ENCODE peak calls at places on chromosomes 13 and 19, in eight cellular contexts. C is endothelial cell, Q is neural crest cell, G is suprapubic skin, N is BJ, K is epithelial cell of esophagus, Z is HL-60, X is uterus. A is an unnamed sample.

GRCh38 chr19:36997152-36997842 is 80.9 kb upstream of the ZNF420 start:
- DNase-seq in C (no peak), Q (no peak), G (no peak), N (no peak), K (no peak), Z (no peak), X (no peak), A (no peak)

GRCh38 chr19:5578094-5578846 is 10.5 kb upstream of the TINCR start:
- DNase-seq in C (peak), Q (peak), G (no peak), N (no peak), K (peak), Z (peak), X (peak), A (peak)

GRCh38 chr13:113060557-113061270 is 44.9 kb upstream of the F7 start:
- DNase-seq in C (no peak), Q (no peak), G (peak), N (no peak), K (no peak), Z (no peak), X (no peak), A (no peak)

GRCh38 chr19:52219611-52220010 is 29.8 kb downstream of the PPP2R1A start:
- DNase-seq in C (no peak), Q (no peak), G (peak), N (no peak), K (no peak), Z (no peak), X (no peak), A (no peak)

GRCh38 chr19:677201-677600 is 1.0 kb downstream of the FSTL3 start:
- DNase-seq in C (no peak), Q (no peak), G (no peak), N (no peak), K (peak), Z (no peak), X (peak), A (no peak)

GRCh38 chr19:37007587-37008220 is 70.5 kb upstream of the ZNF420 start:
- DNase-seq in C (no peak), Q (no peak), G (no peak), N (no peak), K (no peak), Z (peak), X (no peak), A (no peak)

GRCh38 chr19:2278504-2279158 is 3.3 kb downstream of the PEAK3 start:
- DNase-seq in C (no peak), Q (no peak), G (no peak), N (no peak), K (no peak), Z (no peak), X (no peak), A (no peak)

GRCh38 chr13:110250258-110250891 is 56.6 kb downstream of the COL4A1 start:
- DNase-seq in C (no peak), Q (no peak), G (peak), N (peak), K (peak), Z (no peak), X (peak), A (no peak)

GRCh38 chr19:50205681-50206138 is 2.3 kb downstream of the MYH14 start:
- DNase-seq in C (no peak), Q (no peak), G (no peak), N (no peak), K (peak), Z (no peak), X (no peak), A (peak)

GRCh38 chr13:57724486-57725272 is 93.1 kb downstream of the PCDH17 start:
- DNase-seq in C (no peak), Q (no peak), G (no peak), N (no peak), K (no peak), Z (no peak), X (no peak), A (no peak)

GRCh38 chr13:79901336-79901735 is 420.4 kb downstream of the NDFIP2 start:
- DNase-seq in C (no peak), Q (no peak), G (no peak), N (no peak), K (peak), Z (peak), X (no peak), A (no peak)

DNA sequence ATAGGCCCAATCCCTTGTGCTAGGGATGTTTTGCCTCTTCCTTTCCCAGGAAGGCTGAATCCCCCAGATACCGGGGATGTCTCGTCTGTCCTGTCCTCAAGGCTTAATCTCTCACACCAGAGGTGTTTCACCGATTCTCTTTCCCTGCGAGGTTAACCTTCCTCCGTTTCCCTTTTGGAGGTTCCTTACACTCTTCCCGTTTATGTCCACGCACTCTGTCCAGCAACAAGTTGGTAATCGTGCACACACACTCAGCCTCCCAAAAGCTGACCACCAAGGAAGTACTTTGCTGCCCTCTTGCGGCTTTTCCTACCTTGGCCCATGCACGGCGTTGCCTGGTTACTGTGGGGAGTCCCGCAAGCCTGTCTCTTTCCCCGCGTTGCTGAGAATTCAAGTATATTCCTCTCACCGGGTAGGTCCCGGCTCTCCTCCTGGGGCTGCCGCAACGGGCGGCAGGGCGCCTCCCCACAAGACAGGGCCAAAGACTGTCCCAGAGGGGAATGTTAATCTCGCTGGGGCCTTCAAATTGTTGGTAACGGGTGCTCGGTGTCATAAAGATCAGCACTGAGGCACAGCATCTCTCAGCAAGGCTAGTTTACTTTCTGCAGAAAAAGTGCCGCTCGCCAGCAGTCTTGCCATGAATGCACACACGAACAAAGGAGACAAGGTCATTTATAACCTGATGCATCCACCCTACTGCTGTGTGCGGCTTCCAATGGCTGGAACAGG is 36.7 kb upstream of the CD177 start:
- DNase-seq in C (no peak), Q (peak), G (no peak), N (no peak), K (peak), Z (peak), X (no peak), A (no peak)
- TF ChIP-seq CTCF in C (no peak), Q (peak), G (no peak), N (peak), K (peak), Z (no peak), X (no peak), A (no peak)

GRCh38 chr19:12494260-12494860 is 9.7 kb upstream of the ZNF709 start:
- DNase-seq in C (no peak), Q (no peak), G (no peak), N (no peak), K (no peak), Z (no peak), X (no peak), A (no peak)

GRCh38 chr19:12497032-12497431 is 12.4 kb upstream of the ZNF709 start:
- DNase-seq in C (no peak), Q (no peak), G (no peak), N (no peak), K (no peak), Z (no peak), X (no peak), A (no peak)

GRCh38 chr19:12496480-12496879 is 11.9 kb upstream of the ZNF709 start:
- DNase-seq in C (no peak), Q (no peak), G (no peak), N (no peak), K (no peak), Z (no peak), X (no peak), A (no peak)

DNA sequence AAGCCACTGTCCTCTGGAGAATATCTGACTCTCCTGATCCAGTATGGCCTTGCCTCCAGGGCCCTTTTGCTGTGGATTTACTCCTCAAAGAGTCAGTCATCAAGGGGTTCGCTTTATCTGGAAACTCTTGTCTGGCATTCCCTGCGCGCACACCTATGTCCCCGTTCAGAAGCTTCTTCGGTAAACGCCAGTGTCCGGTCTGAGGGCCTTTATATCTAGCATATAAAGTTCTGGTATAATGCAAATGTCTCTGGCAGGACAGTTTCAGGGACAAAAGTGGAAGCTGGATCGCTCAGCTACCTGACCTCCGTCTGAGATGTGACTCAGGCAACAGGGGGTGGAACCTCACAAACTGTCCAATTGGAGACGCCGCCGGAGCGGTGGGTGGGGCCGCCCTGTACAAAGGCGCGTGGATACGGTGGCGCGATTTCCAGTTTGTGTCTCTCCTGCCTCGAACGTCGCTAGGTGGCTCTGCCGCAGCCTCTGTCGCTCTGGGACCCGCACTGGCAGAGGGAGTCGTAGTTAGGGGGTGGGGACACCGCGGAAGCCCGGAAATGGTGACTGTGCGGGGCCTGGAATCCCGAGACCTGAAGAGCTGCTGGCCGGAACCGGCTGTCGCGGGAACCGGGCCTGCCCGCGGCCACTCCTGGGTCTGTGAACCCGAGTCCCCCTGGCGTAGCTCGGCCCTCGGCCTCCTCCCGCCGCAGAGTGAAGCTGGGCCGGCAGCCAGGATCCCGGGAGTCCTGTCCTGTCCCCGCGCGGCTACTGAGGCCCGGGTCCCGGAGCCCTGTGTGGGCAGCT is 10.6 kb upstream of the ZNF709 start:
- DNase-seq in C (peak), Q (peak), G (peak), N (peak), K (peak), Z (peak), X (peak), A (peak)
- TF ChIP-seq CTCF in C (no peak), Q (peak), G (peak), N (peak), K (peak), Z (no peak), X (peak), A (peak)

GRCh38 chr19:13153627-13154240 is 3.5 kb downstream of the IER2 start:
- DNase-seq in C (peak), Q (no peak), G (no peak), N (no peak), K (no peak), Z (no peak), X (peak), A (peak)
- TF ChIP-seq CTCF in C (no peak), Q (peak), G (no peak), N (peak), K (no peak), Z (no peak), X (peak), A (peak)

DNA sequence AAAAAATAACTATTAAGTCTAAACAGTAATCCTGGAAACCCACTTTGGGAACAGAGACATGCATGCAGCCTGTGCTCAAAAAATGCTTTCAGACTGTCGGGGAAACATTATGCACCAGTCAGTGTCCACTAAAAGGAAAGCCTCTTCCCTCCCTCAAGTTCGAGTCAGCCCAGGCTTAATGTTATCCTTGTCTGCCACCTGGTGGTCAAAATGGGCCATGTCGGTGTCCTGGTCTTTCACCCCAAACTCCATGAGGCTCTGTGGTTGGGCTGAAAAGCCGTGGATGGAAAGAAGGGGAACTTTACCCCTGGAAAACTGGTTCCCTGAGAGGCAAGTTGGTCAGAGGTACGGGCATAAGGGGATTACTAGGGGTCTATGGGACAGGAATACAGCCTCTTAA is 88.4 kb upstream of the ZNF492 start:
- DNase-seq in C (peak), Q (no peak), G (no peak), N (no peak), K (peak), Z (peak), X (peak), A (peak)
- TF ChIP-seq CTCF in C (peak), Q (peak), G (peak), N (peak), K (peak), Z (peak), X (peak), A (peak)

DNA sequence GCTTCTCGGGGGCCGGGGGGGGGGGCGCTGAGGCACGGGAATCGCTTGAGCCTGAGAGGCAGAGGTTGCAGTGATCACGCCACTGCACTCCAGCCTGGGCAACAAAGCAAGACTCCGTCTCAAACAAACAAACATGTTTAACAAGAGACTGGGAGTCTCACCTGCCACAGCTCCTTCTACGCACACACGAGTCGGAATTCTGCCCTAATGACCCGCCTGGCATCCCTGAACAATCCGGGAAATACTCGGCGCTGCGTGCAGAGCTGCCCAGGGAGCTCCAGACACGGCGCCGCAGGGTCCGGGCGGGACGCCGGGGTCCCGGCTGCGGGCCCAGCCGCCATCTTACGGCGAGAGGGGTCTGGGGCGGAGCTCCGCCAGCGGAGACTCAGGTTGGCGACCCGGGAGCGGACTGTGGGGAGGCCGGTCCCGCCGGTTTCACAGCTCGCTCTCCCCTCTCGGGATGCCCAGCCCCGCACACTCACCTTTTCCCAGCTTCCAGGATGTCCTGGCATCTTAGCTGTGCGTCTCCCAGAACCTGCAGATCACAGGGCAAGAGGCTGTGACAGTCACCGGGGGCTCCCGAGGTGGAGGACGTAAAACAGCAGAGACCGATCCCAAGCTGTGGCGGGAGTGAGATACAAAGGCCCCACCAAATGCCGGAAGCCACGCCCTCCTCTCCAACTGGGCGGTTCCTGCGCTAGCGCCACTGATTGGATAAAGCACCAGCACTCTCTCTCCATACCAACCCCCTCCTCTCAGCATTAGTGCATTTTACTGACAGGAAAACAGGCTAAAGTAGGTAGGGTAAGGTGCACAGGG is 23.6 kb upstream of the ZNF724 start:
- DNase-seq in C (peak), Q (peak), G (peak), N (peak), K (peak), Z (peak), X (peak), A (peak)
- TF ChIP-seq CTCF in C (no peak), Q (no peak), G (no peak), N (peak), K (no peak), Z (no peak), X (no peak), A (no peak)